ENCODE peak calls at places on chromosome 9, in seven cellular contexts. O is stimulated activated CD4-positive, alpha-beta T cell treated with anti-CD3 and anti-CD28 coated beads, Interleukin-2, amount 100 ng/mL, for 48 hours; N is T-helper 2 cell; Z is right lobe of liver; U is KBM-7; T is osteoblast; F is memory B cell. A is an unnamed sample.

GRCh38 chr9:36772449-36773370 is 200.0 kb downstream of the MELK start:
- DNase-seq in O (no peak), N (no peak), Z (no peak), U (peak), T (no peak), F (no peak), A (no peak)

GRCh38 chr9:70100362-70100761 is 56.7 kb downstream of the MAMDC2 start:
- DNase-seq in O (no peak), N (no peak), Z (no peak), U (no peak), T (no peak), F (no peak), A (no peak)

GRCh38 chr9:134605969-134606363 is 35.6 kb upstream of the COL5A1 start:
- DNase-seq in O (no peak), N (no peak), Z (no peak), U (no peak), T (no peak), F (no peak), A (no peak)

GRCh38 chr9:118170032-118170955 is 466.1 kb downstream of the TLR4 start:
- DNase-seq in O (no peak), N (no peak), Z (no peak), U (peak), T (peak), F (no peak), A (peak)

GRCh38 chr9:92439921-92440750 is 15.9 kb upstream of the OMD start:
- DNase-seq in O (no peak), N (no peak), Z (no peak), U (no peak), T (peak), F (no peak), A (no peak)

GRCh38 chr9:113898596-113898995 is 22.5 kb downstream of the ZNF618 start:
- DNase-seq in O (no peak), N (no peak), Z (no peak), U (no peak), T (no peak), F (no peak), A (no peak)

GRCh38 chr9:105873851-105874250 is 179.5 kb downstream of the TMEM38B start:
- DNase-seq in O (no peak), N (no peak), Z (no peak), U (no peak), T (no peak), F (no peak), A (no peak)

GRCh38 chr9:16356196-16356765 is 514.2 kb downstream of the BNC2 start:
- DNase-seq in O (no peak), N (no peak), Z (no peak), U (no peak), T (no peak), F (no peak), A (peak)

GRCh38 chr9:22098636-22099332 is 89.7 kb upstream of the CDKN2B start:
- DNase-seq in O (no peak), N (no peak), Z (no peak), U (no peak), T (no peak), F (no peak), A (no peak)

GRCh38 chr9:133449760-133450159 is 10.0 kb upstream of the CACFD1 start:
- DNase-seq in O (no peak), N (no peak), Z (no peak), U (no peak), T (no peak), F (no peak), A (no peak)

GRCh38 chr9:109244179-109245132 is 76.4 kb downstream of the EPB41L4B start:
- DNase-seq in O (peak), N (peak), Z (peak), U (peak), T (peak), F (peak), A (peak)

GRCh38 chr9:120875954-120876841 is 790 bp downstream of the PHF19 start:
- DNase-seq in O (peak), N (peak), Z (peak), U (peak), T (peak), F (peak), A (peak)

GRCh38 chr9:115202960-115203751 is 85.2 kb upstream of the TNC start:
- DNase-seq in O (no peak), N (no peak), Z (no peak), U (no peak), T (peak), F (no peak), A (no peak)

GRCh38 chr9:137482094-137482781 is 23.1 kb upstream of the NSMF start:
- DNase-seq in O (no peak), N (no peak), Z (peak), U (peak), T (peak), F (no peak), A (peak)

GRCh38 chr9:83247732-83248131 is 184.8 kb upstream of the RASEF start:
- DNase-seq in O (no peak), N (no peak), Z (no peak), U (no peak), T (no peak), F (no peak), A (no peak)

GRCh38 chr9:114880276-114880891 is 50.0 kb downstream of the TNFSF8 start:
- DNase-seq in O (no peak), N (no peak), Z (no peak), U (no peak), T (no peak), F (no peak), A (no peak)

GRCh38 chr9:6852243-6852963 is 94.6 kb downstream of the KDM4C start:
- DNase-seq in O (no peak), N (no peak), Z (no peak), U (no peak), T (peak), F (no peak), A (no peak)

GRCh38 chr9:4590430-4591122 is 71.5 kb upstream of the PLPP6 start:
- DNase-seq in O (no peak), N (no peak), Z (no peak), U (no peak), T (no peak), F (no peak), A (peak)

GRCh38 chr9:137433349-137433915 is 7.7 kb downstream of the ENTPD8 start:
- DNase-seq in O (no peak), N (no peak), Z (peak), U (no peak), T (no peak), F (no peak), A (no peak)

GRCh38 chr9:129141066-129142041 is 30.1 kb downstream of the PTPA start:
- DNase-seq in O (no peak), N (no peak), Z (no peak), U (peak), T (peak), F (no peak), A (peak)

GRCh38 chr9:124839612-124840299 is 13.5 kb upstream of the WDR38 start:
- DNase-seq in O (no peak), N (no peak), Z (no peak), U (no peak), T (peak), F (no peak), A (peak)

GRCh38 chr9:128145536-128145935 is 3.7 kb upstream of the LCN2 start:
- DNase-seq in O (no peak), N (no peak), Z (no peak), U (no peak), T (peak), F (no peak), A (peak)

GRCh38 chr9:108859459-108860114 is 2.5 kb upstream of the ACTL7A start:
- DNase-seq in O (no peak), N (no peak), Z (no peak), U (no peak), T (no peak), F (no peak), A (no peak)

GRCh38 chr9:14438232-14438966 is 124.5 kb upstream of the NFIB start:
- DNase-seq in O (no peak), N (no peak), Z (no peak), U (no peak), T (no peak), F (no peak), A (no peak)

GRCh38 chr9:73059304-73059703 is 92.4 kb upstream of the ANXA1 start:
- DNase-seq in O (no peak), N (no peak), Z (no peak), U (no peak), T (no peak), F (no peak), A (no peak)

GRCh38 chr9:72844440-72844768 is 108.4 kb downstream of the ALDH1A1 start:
- DNase-seq in O (no peak), N (no peak), Z (no peak), U (no peak), T (no peak), F (no peak), A (no peak)

GRCh38 chr9:114017741-114018715 is 60.1 kb downstream of the AMBP start:
- DNase-seq in O (no peak), N (no peak), Z (no peak), U (no peak), T (no peak), F (peak), A (peak)

GRCh38 chr9:21434202-21435014 is 5.8 kb upstream of the IFNA1 start:
- DNase-seq in O (peak), N (no peak), Z (no peak), U (peak), T (no peak), F (peak), A (no peak)

GRCh38 chr9:130362691-130363090 is 82.1 kb upstream of the ASS1 start:
- DNase-seq in O (no peak), N (no peak), Z (no peak), U (no peak), T (no peak), F (no peak), A (no peak)

GRCh38 chr9:20513126-20513913 is 109.0 kb downstream of the MLLT3 start:
- DNase-seq in O (no peak), N (no peak), Z (no peak), U (no peak), T (no peak), F (no peak), A (no peak)